ENCODE peak calls at places on chromosomes 11 and 22, in nine cellular contexts. O is endodermal cell, Z is neural progenitor cell, S is HCT116, J is PC-3, E is colonic mucosa, X is endothelial cell of umbilical vein, G is MM.1S, V is IMR-90. T is an unnamed sample.

GRCh38 chr11:69298778-69299461 is 5.0 kb downstream of the MYEOV start:
- DNase-seq in O (no peak), Z (no peak), S (no peak), J (peak; percentile 62), E (no peak), X (no peak), G (no peak), V (peak; percentile 48), T (peak; percentile 75)

GRCh38 chr11:69868871-69869270 is 49.7 kb upstream of the FGF3 start:
- DNase-seq in O (peak; percentile 35), Z (no peak), S (no peak), J (no peak), E (no peak), X (no peak), G (no peak), V (no peak), T (peak; percentile 37)

GRCh38 chr11:3121931-3122774 is 43.0 kb downstream of the OSBPL5 start:
- DNase-seq in O (peak; percentile 37), Z (no peak), S (no peak), J (no peak), E (no peak), X (no peak), G (no peak), V (no peak), T (peak; percentile 75)

GRCh38 chr11:68841718-68842426 is at the start of gene CPT1A:
- DNase-seq in O (peak; percentile 87), Z (peak; percentile 87), S (no peak), J (peak; percentile 81), E (peak; percentile 86), X (peak; percentile 62), G (peak; percentile 81), V (peak; percentile 66), T (peak; percentile 93)

GRCh38 chr22:18005201-18005926 is 19.0 kb downstream of the MICAL3 start:
- DNase-seq in O (no peak), Z (no peak), S (no peak), J (no peak), E (no peak), X (peak; percentile 27), G (no peak), V (no peak), T (no peak)

GRCh38 chr11:14773755-14774154 is 118.3 kb downstream of the CYP2R1 start:
- DNase-seq in O (peak; percentile 59), Z (peak; percentile 36), S (no peak), J (no peak), E (no peak), X (no peak), G (peak; percentile 7), V (peak; percentile 0), T (no peak)

GRCh38 chr11:100632970-100633452 is 54.1 kb upstream of the ARHGAP42 start:
- DNase-seq in O (no peak), Z (no peak), S (no peak), J (peak; percentile 10), E (peak; percentile 47), X (peak; percentile 65), G (no peak), V (peak; percentile 56), T (peak; percentile 69)

GRCh38 chr11:83990160-83990733 is 704.1 kb upstream of the CCDC90B start:
- DNase-seq in O (no peak), Z (no peak), S (no peak), J (no peak), E (no peak), X (no peak), G (no peak), V (no peak), T (peak; percentile 31)

GRCh38 chr11:61027141-61027840 is 55.8 kb downstream of the CD6 start:
- DNase-seq in O (no peak), Z (no peak), S (no peak), J (no peak), E (no peak), X (no peak), G (no peak), V (no peak), T (no peak)

GRCh38 chr11:111538407-111539114 is 2.0 kb upstream of the LAYN start:
- DNase-seq in O (no peak), Z (no peak), S (no peak), J (peak; percentile 90), E (no peak), X (no peak), G (peak; percentile 30), V (peak; percentile 43), T (no peak)

GRCh38 chr11:33062137-33062536 is 22.8 kb downstream of the TCP11L1 start:
- DNase-seq in O (no peak), Z (no peak), S (no peak), J (no peak), E (no peak), X (no peak), G (no peak), V (no peak), T (no peak)

GRCh38 chr11:1082346-1082727 is 7.7 kb downstream of the MUC2 start:
- DNase-seq in O (peak; percentile 44), Z (no peak), S (no peak), J (no peak), E (no peak), X (no peak), G (no peak), V (no peak), T (peak; percentile 59)

GRCh38 chr22:17988800-17989513 is 35.4 kb downstream of the MICAL3 start:
- DNase-seq in O (no peak), Z (no peak), S (no peak), J (no peak), E (no peak), X (no peak), G (no peak), V (no peak), T (no peak)

GRCh38 chr11:74473382-74474201 is 6.2 kb upstream of the KCNE3 start:
- DNase-seq in O (no peak), Z (no peak), S (no peak), J (no peak), E (peak; percentile 16), X (no peak), G (no peak), V (no peak), T (no peak)

GRCh38 chr11:11336664-11337063 is 16.4 kb downstream of the CSNK2A3 start:
- DNase-seq in O (no peak), Z (no peak), S (no peak), J (no peak), E (no peak), X (no peak), G (peak; percentile 11), V (no peak), T (no peak)

GRCh38 chr11:43393765-43394355 is 35.1 kb downstream of the TTC17 start:
- DNase-seq in O (no peak), Z (no peak), S (no peak), J (no peak), E (peak; percentile 29), X (peak; percentile 18), G (no peak), V (peak; percentile 24), T (no peak)

GRCh38 chr22:35440129-35440528 is 40.2 kb downstream of the MCM5 start:
- DNase-seq in O (no peak), Z (no peak), S (no peak), J (no peak), E (no peak), X (no peak), G (no peak), V (no peak), T (no peak)

GRCh38 chr11:46161201-46161600 is 39.9 kb upstream of the PHF21A start:
- DNase-seq in O (no peak), Z (no peak), S (no peak), J (no peak), E (no peak), X (no peak), G (no peak), V (no peak), T (no peak)

GRCh38 chr11:34239465-34240149 is 118.2 kb downstream of the ABTB2 start:
- DNase-seq in O (no peak), Z (no peak), S (no peak), J (no peak), E (no peak), X (no peak), G (no peak), V (no peak), T (no peak)

GRCh38 chr11:66126064-66126463 is 56.0 kb downstream of the PACS1 start:
- DNase-seq in O (no peak), Z (no peak), S (no peak), J (no peak), E (no peak), X (no peak), G (no peak), V (no peak), T (no peak)

GRCh38 chr11:32947985-32948384 is 55.4 kb downstream of the QSER1 start:
- DNase-seq in O (no peak), Z (no peak), S (no peak), J (no peak), E (no peak), X (no peak), G (peak; percentile 24), V (no peak), T (no peak)

GRCh38 chr11:79437981-79438630 is 2.7 kb downstream of the TENM4 start:
- DNase-seq in O (no peak), Z (peak; percentile 50), S (no peak), J (no peak), E (peak; percentile 18), X (no peak), G (no peak), V (peak; percentile 63), T (peak; percentile 78)

DNA sequence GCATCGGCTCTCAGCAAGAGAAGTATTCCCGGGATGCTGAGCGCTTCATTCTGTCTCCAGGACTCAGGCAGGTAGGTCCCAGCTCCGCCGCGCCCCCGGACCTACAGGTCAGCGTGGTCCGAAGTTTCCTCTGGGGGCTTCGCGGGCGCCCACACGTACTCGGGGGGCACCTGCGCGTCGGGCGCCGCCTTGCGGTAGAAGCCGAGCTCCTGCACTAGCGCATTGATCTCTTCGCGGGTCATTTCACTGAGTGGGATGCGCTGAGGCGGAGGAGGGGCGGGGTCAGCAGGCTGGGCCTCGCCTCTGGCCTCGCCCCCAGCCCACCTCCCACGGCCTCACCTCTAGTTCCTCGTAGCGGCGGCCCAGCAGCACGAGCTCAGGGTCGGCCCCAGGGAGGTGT is 2.5 kb downstream of the SELENOM start:
- DNase-seq in O (peak; percentile 95), Z (peak; percentile 90), S (no peak), J (no peak), E (no peak), X (no peak), G (no peak), V (no peak), T (no peak)
- TF ChIP-seq CTCF in O (peak; percentile 94), Z (peak; percentile 85), S (no peak), J (no peak), E (no peak), X (peak; percentile 22), G (no peak), V (peak; percentile 17), T (no peak)

GRCh38 chr22:48453751-48454485 is 1373.8 kb downstream of the BRD1 start:
- DNase-seq in O (no peak), Z (no peak), S (no peak), J (no peak), E (no peak), X (no peak), G (no peak), V (no peak), T (peak; percentile 33)
- H3K9ac ChIP-seq in O (no peak overlapping the region), Z (no peak overlapping the region), S (no peak overlapping the region), J (no peak overlapping the region), E (no peak overlapping the region), X (no peak overlapping the region), G (no peak overlapping the region), V (no peak overlapping the region), T (no peak overlapping the region)

GRCh38 chr11:129871914-129872313 is 23.5 kb downstream of the NFRKB start:
- DNase-seq in O (no peak), Z (no peak), S (no peak), J (no peak), E (no peak), X (no peak), G (no peak), V (no peak), T (no peak)
- H3K36me3 ChIP-seq in O (peaks cover 96% of the 10 kb centered on the region), Z (peaks cover 3% of the 10 kb centered on the region), S (peaks cover 49% of the 10 kb centered on the region), J (peaks cover 93% of the 10 kb centered on the region), E (peaks cover 8% of the 10 kb centered on the region), X (peaks cover 28% of the 10 kb centered on the region), G (no peaks in the 10 kb centered on the region), V (peaks cover 62% of the 10 kb centered on the region), T (peaks cover 59% of the 10 kb centered on the region)

GRCh38 chr11:63510360-63511130 is 4.7 kb downstream of the LGALS12 start:
- DNase-seq in O (no peak), Z (peak; percentile 11), S (no peak), J (no peak), E (no peak), X (no peak), G (no peak), V (no peak), T (no peak)
- TF ChIP-seq CTCF in O (no peak), Z (no peak), S (no peak), J (no peak), E (no peak), X (no peak), G (no peak), V (no peak), T (no peak)